ENCODE peak calls at places on chromosomes 13 and 19, in six cellular contexts. F, L, X, K, M and I are unnamed samples.

GRCh38 chr13:85508683-85509329 is 290.4 kb downstream of the SLITRK6 start:
- DNase-seq in F (peak; percentile 36), L (no peak), X (no peak), K (no peak), M (no peak), I (no peak)

GRCh38 chr19:1862424-1863307 is 713 bp downstream of the KLF16 start:
- DNase-seq in F (no peak), L (peak; percentile 82), X (no peak), K (no peak), M (peak; percentile 74), I (peak; percentile 82)

GRCh38 chr19:6531956-6532243 is 1.1 kb downstream of the TNFSF9 start:
- DNase-seq in F (no peak), L (peak; percentile 59), X (no peak), K (no peak), M (no peak), I (peak; percentile 58)

GRCh38 chr13:20525144-20525600 is 485 bp downstream of the CRYL1 start:
- DNase-seq in F (no peak), L (no peak), X (no peak), K (no peak), M (peak; percentile 29), I (no peak)

GRCh38 chr13:28394422-28394821 is 100.5 kb downstream of the FLT1 start:
- DNase-seq in F (peak; percentile 50), L (no peak), X (no peak), K (no peak), M (no peak), I (no peak)

GRCh38 chr13:20128459-20128927 is 32.4 kb downstream of the GJA3 start:
- DNase-seq in F (no peak), L (no peak), X (no peak), K (no peak), M (no peak), I (peak; percentile 64)

GRCh38 chr13:100532836-100533435 is 55.7 kb downstream of the GGACT start:
- DNase-seq in F (no peak), L (no peak), X (no peak), K (no peak), M (no peak), I (peak; percentile 40)

GRCh38 chr13:113855012-113855921 is 8.6 kb downstream of the GAS6 start:
- DNase-seq in F (no peak), L (no peak), X (no peak), K (no peak), M (no peak), I (peak; percentile 54)